ENCODE peak calls at places on chromosome 20, in nine cellular contexts. B, Z, O, V, A, S, N, H and Q are unnamed samples.

GRCh38 chr20:24589845-24590192 is 120.4 kb downstream of the SYNDIG1 start:
- DNase-seq in S (no peak), O (no peak), A (no peak), H (no peak), N (no peak), V (no peak), Z (no peak), B (no peak), Q (no peak)

GRCh38 chr20:540391-541201 is 3.0 kb downstream of the CSNK2A1 start:
- DNase-seq in B (no peak), A (no peak), O (no peak), S (no peak), N (no peak), H (no peak), Z (no peak), V (no peak), Q (no peak)

GRCh38 chr20:32737371-32738223 is 5.7 kb downstream of the COMMD7 start:
- DNase-seq in V (no peak), N (no peak), H (peak; percentile 90), Z (no peak), S (no peak), A (no peak), B (no peak), O (no peak), Q (no peak)

GRCh38 chr20:13420625-13421024 is 199.6 kb downstream of the ISM1 start:
- DNase-seq in S (no peak), H (no peak), N (no peak), A (no peak), V (no peak), Z (no peak), O (no peak), B (no peak), Q (no peak)

GRCh38 chr20:39899881-39900280 is 789.2 kb downstream of the MAFB start:
- DNase-seq in V (no peak), A (no peak), S (no peak), N (no peak), B (no peak), Z (no peak), H (no peak), O (no peak), Q (no peak)

GRCh38 chr20:55592866-55593265 is 412.5 kb downstream of the CBLN4 start:
- DNase-seq in B (no peak), V (no peak), S (no peak), N (no peak), H (no peak), A (no peak), Z (no peak), O (no peak), Q (no peak)

GRCh38 chr20:45153147-45153546 is 21.6 kb upstream of the PI3 start:
- DNase-seq in H (no peak), O (no peak), A (no peak), B (no peak), S (no peak), V (no peak), N (no peak), Z (no peak), Q (no peak)

GRCh38 chr20:50921783-50922501 is 9.3 kb downstream of the ADNP start:
- DNase-seq in S (no peak), V (no peak), B (no peak), Z (no peak), N (no peak), H (no peak), O (no peak), A (no peak), Q (no peak)

GRCh38 chr20:50930139-50931047 is 844 bp downstream of the ADNP start:
- DNase-seq in A (no peak), Z (peak; percentile 66), B (peak; percentile 53), N (peak; percentile 70), S (no peak), O (peak; percentile 23), H (no peak), V (peak; percentile 33), Q (peak; percentile 89)

GRCh38 chr20:53977391-53977790 is 93.0 kb downstream of the BCAS1 start:
- DNase-seq in S (no peak), N (no peak), Z (no peak), H (no peak), A (no peak), O (no peak), V (no peak), B (no peak), Q (no peak)

GRCh38 chr20:53972179-53972578 is 98.2 kb downstream of the BCAS1 start:
- DNase-seq in S (no peak), B (no peak), Z (no peak), A (no peak), O (no peak), N (no peak), H (no peak), V (no peak), Q (no peak)

GRCh38 chr20:53978497-53978896 is 91.9 kb downstream of the BCAS1 start:
- DNase-seq in S (no peak), Z (no peak), V (no peak), H (no peak), B (no peak), A (no peak), N (no peak), O (no peak), Q (no peak)

GRCh38 chr20:53974785-53975555 is 95.4 kb downstream of the BCAS1 start:
- DNase-seq in A (no peak), Z (no peak), V (no peak), S (no peak), N (no peak), B (no peak), O (peak; percentile 46), H (no peak), Q (no peak)

GRCh38 chr20:53975761-53976160 is 94.6 kb downstream of the BCAS1 start:
- DNase-seq in B (no peak), Z (no peak), H (no peak), N (no peak), V (no peak), S (no peak), O (no peak), A (no peak), Q (no peak)
- TF ChIP-seq CTCF in B (no peak), Z (no peak), H (no peak), N (no peak), V (no peak), S (no peak), O (no peak), A (no peak), Q (no peak)

GRCh38 chr20:63858393-63859165 is 2.7 kb upstream of the ABHD16B start:
- DNase-seq in H (peak; percentile 25), B (peak; percentile 67), O (no peak), Z (no peak), S (peak; percentile 63), N (no peak), A (no peak), V (peak; percentile 79), Q (peak; percentile 84)
- TF ChIP-seq CTCF in H (no peak), B (no peak), O (peak; percentile 27), Z (peak; percentile 15), S (peak; percentile 54), N (peak; percentile 23), A (peak; percentile 63), V (peak; percentile 49), Q (peak; percentile 39)

GRCh38 chr20:36573103-36573797 is at the start of gene TGIF2:
- DNase-seq in S (peak; percentile 82), A (peak; percentile 96), N (peak; percentile 85), V (peak; percentile 86), O (peak; percentile 88), H (peak; percentile 67), Z (peak; percentile 93), B (peak; percentile 95), Q (peak; percentile 96)

GRCh38 chr20:36572701-36573102 is 695 bp upstream of the TGIF2 start:
- DNase-seq in S (no peak), A (no peak), Z (peak; percentile 64), B (no peak), O (no peak), H (peak; percentile 24), V (no peak), N (no peak), Q (no peak)

GRCh38 chr20:36574278-36575065 is 1.1 kb downstream of the TGIF2 start:
- DNase-seq in V (peak; percentile 60), O (peak; percentile 85), B (peak; percentile 76), S (peak; percentile 42), H (peak; percentile 41), N (peak; percentile 65), A (no peak), Z (peak; percentile 74), Q (peak; percentile 86)

GRCh38 chr20:36573798-36574277 is 441 bp downstream of the TGIF2 start:
- DNase-seq in S (peak; percentile 43), V (peak; percentile 33), B (no peak), H (no peak), O (no peak), Z (peak; percentile 70), A (no peak), N (peak; percentile 65), Q (peak; percentile 86)

DNA sequence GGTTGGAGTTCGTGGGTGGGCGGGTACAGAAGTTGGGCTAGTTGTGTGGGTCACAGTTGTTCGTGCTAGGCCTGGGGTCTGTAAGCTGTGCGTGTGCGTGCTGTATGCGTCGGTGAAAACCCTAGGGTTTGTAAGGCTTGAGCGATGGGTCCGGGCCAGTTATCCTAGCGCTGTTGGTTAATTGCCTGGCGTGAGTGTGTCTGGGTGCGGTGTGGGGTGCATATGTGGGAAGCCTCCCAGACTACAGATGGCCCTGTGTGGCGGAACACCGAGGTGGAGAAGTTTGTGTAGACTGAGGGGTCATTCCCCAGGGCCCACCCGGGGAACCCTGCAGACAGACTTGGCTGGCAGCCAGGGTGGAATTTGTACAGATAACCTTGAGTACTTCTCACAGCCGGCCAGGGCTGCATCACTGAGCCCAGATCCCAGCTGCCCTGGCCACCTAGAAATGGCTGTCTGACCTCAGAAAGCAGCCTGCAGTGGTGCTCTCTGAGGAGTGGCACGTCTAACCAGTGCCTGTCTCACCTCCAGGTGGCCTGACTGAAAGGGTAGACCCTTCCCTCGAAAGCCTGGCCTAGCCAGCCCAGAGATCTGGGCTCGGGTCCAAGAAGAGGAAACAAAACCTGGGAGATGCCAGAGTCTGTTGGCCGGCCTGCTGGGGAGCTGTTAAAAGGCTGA is 1.8 kb downstream of the TGIF2 start:
- DNase-seq in Z (peak; percentile 73), S (peak; percentile 45), H (peak; percentile 36), A (no peak), V (peak; percentile 56), O (peak; percentile 77), B (peak; percentile 31), N (peak; percentile 59), Q (peak; percentile 78)
- TF ChIP-seq CTCF in Z (no peak), S (no peak), H (no peak), A (no peak), V (no peak), O (no peak), B (no peak), N (no peak), Q (no peak)

GRCh38 chr20:52761867-52762266 is 210.3 kb upstream of the TSHZ2 start:
- DNase-seq in N (no peak), V (no peak), O (no peak), A (no peak), B (no peak), H (peak; percentile 26), S (no peak), Z (no peak), Q (no peak)

GRCh38 chr20:52763321-52763853 is 208.8 kb upstream of the TSHZ2 start:
- DNase-seq in N (no peak), A (no peak), S (no peak), O (no peak), Z (no peak), V (no peak), H (no peak), B (no peak), Q (no peak)

DNA sequence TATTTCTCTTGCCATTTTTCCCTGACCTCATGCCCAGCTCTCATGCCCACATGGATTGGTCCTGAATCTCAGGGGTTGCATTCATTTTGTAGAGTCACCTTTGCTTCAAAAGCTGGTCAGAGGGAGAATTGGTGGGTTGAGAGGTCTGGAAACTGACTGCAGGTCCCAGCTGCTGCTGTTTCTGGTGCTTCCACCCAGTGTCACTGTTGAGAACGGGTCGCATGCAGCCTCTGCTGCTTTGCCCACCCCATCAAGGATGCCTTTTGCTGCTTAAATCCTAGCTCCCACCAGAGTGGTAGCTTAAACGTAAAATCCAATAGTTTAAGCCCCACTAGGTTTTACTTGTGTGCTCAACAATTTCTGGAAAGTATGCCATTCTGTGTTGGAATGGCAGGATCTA is 211.4 kb upstream of the TSHZ2 start:
- DNase-seq in O (no peak), H (no peak), N (no peak), S (no peak), A (no peak), V (no peak), Z (no peak), B (no peak), Q (no peak)
- TF ChIP-seq CTCF in O (no peak), H (no peak), N (no peak), S (no peak), A (no peak), V (no peak), Z (no peak), B (no peak), Q (no peak)